ENCODE peak calls at places on chromosomes 3 and 15, in eight cellular contexts. One of them, this sample, is unnamed.

GRCh38 chr3:33758874-33759273 is 39.6 kb upstream of the PDCD6IP start:
- DNase-seq in thoracic aorta: no peak
- DNase-seq in GM06990: no peak
- DNase-seq in MM.1S: no peak
- DNase-seq in AG09309: no peak
- DNase-seq in cardiac muscle cell: no peak
- DNase-seq in stomach: no peak
- DNase-seq in NB4: no peak
- DNase-seq in this sample: no peak

GRCh38 chr15:73870700-73871408 is 2.5 kb upstream of the TBC1D21 start:
- DNase-seq in NB4: no peak
- DNase-seq in cardiac muscle cell: peak; percentile 54
- DNase-seq in thoracic aorta: no peak
- DNase-seq in stomach: peak; percentile 89
- DNase-seq in GM06990: no peak
- DNase-seq in AG09309: no peak
- DNase-seq in MM.1S: no peak
- DNase-seq in this sample: peak; percentile 58

GRCh38 chr3:4948395-4948794 is 30.8 kb upstream of the BHLHE40 start:
- DNase-seq in MM.1S: no peak
- DNase-seq in GM06990: no peak
- DNase-seq in thoracic aorta: no peak
- DNase-seq in NB4: no peak
- DNase-seq in cardiac muscle cell: no peak
- DNase-seq in stomach: no peak
- DNase-seq in AG09309: no peak
- DNase-seq in this sample: no peak

GRCh38 chr3:35422826-35423601 is 216.3 kb upstream of the ARPP21 start:
- DNase-seq in thoracic aorta: no peak
- DNase-seq in cardiac muscle cell: no peak
- DNase-seq in NB4: no peak
- DNase-seq in MM.1S: no peak
- DNase-seq in AG09309: no peak
- DNase-seq in GM06990: no peak
- DNase-seq in stomach: no peak
- DNase-seq in this sample: no peak

GRCh38 chr15:101042320-101042719 is 123.2 kb downstream of the LRRK1 start:
- DNase-seq in cardiac muscle cell: no peak
- DNase-seq in MM.1S: no peak
- DNase-seq in AG09309: no peak
- DNase-seq in GM06990: no peak
- DNase-seq in stomach: peak; percentile 8
- DNase-seq in NB4: no peak
- DNase-seq in thoracic aorta: no peak
- DNase-seq in this sample: no peak

GRCh38 chr3:151439652-151440125 is 21.2 kb downstream of the IGSF10 start:
- DNase-seq in NB4: peak; percentile 76
- DNase-seq in MM.1S: peak; percentile 64
- DNase-seq in cardiac muscle cell: peak; percentile 66
- DNase-seq in stomach: no peak
- DNase-seq in AG09309: peak; percentile 61
- DNase-seq in thoracic aorta: no peak
- DNase-seq in GM06990: no peak
- DNase-seq in this sample: no peak

GRCh38 chr15:97745481-97746071 is 214.9 kb upstream of the ARRDC4 start:
- DNase-seq in GM06990: no peak
- DNase-seq in stomach: peak; percentile 32
- DNase-seq in thoracic aorta: no peak
- DNase-seq in cardiac muscle cell: peak; percentile 53
- DNase-seq in NB4: peak; percentile 67
- DNase-seq in MM.1S: peak; percentile 45
- DNase-seq in AG09309: no peak
- DNase-seq in this sample: no peak

GRCh38 chr3:100333051-100333450 is 1.5 kb upstream of the NIT2 start:
- DNase-seq in MM.1S: no peak
- DNase-seq in GM06990: no peak
- DNase-seq in NB4: peak; percentile 15
- DNase-seq in cardiac muscle cell: no peak
- DNase-seq in stomach: no peak
- DNase-seq in thoracic aorta: no peak
- DNase-seq in AG09309: no peak
- DNase-seq in this sample: no peak

GRCh38 chr3:19348929-19349564 is 200.7 kb downstream of the KCNH8 start:
- DNase-seq in AG09309: no peak
- DNase-seq in GM06990: no peak
- DNase-seq in thoracic aorta: no peak
- DNase-seq in NB4: peak; percentile 29
- DNase-seq in MM.1S: peak; percentile 40
- DNase-seq in stomach: no peak
- DNase-seq in cardiac muscle cell: peak; percentile 50
- DNase-seq in this sample: no peak

GRCh38 chr3:11696054-11696453 is 52.3 kb upstream of the VGLL4 start:
- DNase-seq in thoracic aorta: no peak
- DNase-seq in AG09309: no peak
- DNase-seq in MM.1S: no peak
- DNase-seq in cardiac muscle cell: no peak
- DNase-seq in NB4: no peak
- DNase-seq in stomach: no peak
- DNase-seq in GM06990: no peak
- DNase-seq in this sample: no peak

GRCh38 chr3:63832395-63832794 is 13.3 kb downstream of the C3orf49 start:
- DNase-seq in stomach: no peak
- DNase-seq in NB4: no peak
- DNase-seq in cardiac muscle cell: no peak
- DNase-seq in AG09309: no peak
- DNase-seq in thoracic aorta: no peak
- DNase-seq in MM.1S: no peak
- DNase-seq in GM06990: no peak
- DNase-seq in this sample: no peak

GRCh38 chr3:49805367-49805782 is 2.3 kb downstream of the INKA1 start:
- DNase-seq in thoracic aorta: peak; percentile 74
- DNase-seq in NB4: peak; percentile 99
- DNase-seq in MM.1S: no peak
- DNase-seq in GM06990: peak; percentile 60
- DNase-seq in AG09309: peak; percentile 86
- DNase-seq in stomach: peak; percentile 83
- DNase-seq in cardiac muscle cell: peak; percentile 30
- DNase-seq in this sample: peak; percentile 79

GRCh38 chr3:188507244-188507720 is 353.3 kb downstream of the LPP start:
- DNase-seq in AG09309: peak; percentile 91
- DNase-seq in NB4: peak; percentile 25
- DNase-seq in stomach: no peak
- DNase-seq in thoracic aorta: no peak
- DNase-seq in MM.1S: no peak
- DNase-seq in GM06990: no peak
- DNase-seq in cardiac muscle cell: peak; percentile 25
- DNase-seq in this sample: peak; percentile 44

GRCh38 chr15:98292442-98293240 is 332.1 kb downstream of the ARRDC4 start:
- DNase-seq in cardiac muscle cell: peak; percentile 70
- DNase-seq in stomach: peak; percentile 38
- DNase-seq in NB4: peak; percentile 60
- DNase-seq in GM06990: peak; percentile 17
- DNase-seq in thoracic aorta: no peak
- DNase-seq in MM.1S: peak; percentile 64
- DNase-seq in AG09309: no peak
- DNase-seq in this sample: no peak

GRCh38 chr15:62469478-62469873 is 304.4 kb upstream of the C2CD4B start:
- DNase-seq in NB4: no peak
- DNase-seq in cardiac muscle cell: no peak
- DNase-seq in stomach: no peak
- DNase-seq in thoracic aorta: no peak
- DNase-seq in AG09309: no peak
- DNase-seq in MM.1S: no peak
- DNase-seq in GM06990: no peak
- DNase-seq in this sample: no peak

GRCh38 chr3:37935756-37936666 is 54.6 kb upstream of the VILL start:
- DNase-seq in cardiac muscle cell: peak; percentile 48
- DNase-seq in stomach: peak; percentile 52
- DNase-seq in AG09309: peak; percentile 93
- DNase-seq in thoracic aorta: no peak
- DNase-seq in MM.1S: no peak
- DNase-seq in NB4: no peak
- DNase-seq in GM06990: no peak
- DNase-seq in this sample: no peak

GRCh38 chr15:92471263-92471662 is 77.6 kb downstream of the ST8SIA2 start:
- DNase-seq in thoracic aorta: no peak
- DNase-seq in AG09309: no peak
- DNase-seq in stomach: no peak
- DNase-seq in NB4: no peak
- DNase-seq in GM06990: no peak
- DNase-seq in MM.1S: no peak
- DNase-seq in cardiac muscle cell: no peak
- DNase-seq in this sample: no peak

GRCh38 chr15:100308222-100309007 is 33.4 kb downstream of the ADAMTS17 start:
- DNase-seq in MM.1S: no peak
- DNase-seq in GM06990: no peak
- DNase-seq in cardiac muscle cell: no peak
- DNase-seq in NB4: peak; percentile 55
- DNase-seq in stomach: no peak
- DNase-seq in AG09309: no peak
- DNase-seq in thoracic aorta: no peak
- DNase-seq in this sample: no peak

GRCh38 chr3:167151671-167152070 is 228.4 kb downstream of the ZBBX start:
- DNase-seq in NB4: no peak
- DNase-seq in thoracic aorta: no peak
- DNase-seq in AG09309: no peak
- DNase-seq in cardiac muscle cell: no peak
- DNase-seq in GM06990: no peak
- DNase-seq in stomach: no peak
- DNase-seq in MM.1S: peak; percentile 42
- DNase-seq in this sample: no peak

GRCh38 chr3:66039590-66039887 is 821 bp upstream of the MAGI1 start:
- DNase-seq in cardiac muscle cell: peak; percentile 61
- DNase-seq in stomach: peak; percentile 58
- DNase-seq in NB4: no peak
- DNase-seq in AG09309: no peak
- DNase-seq in GM06990: peak; percentile 23
- DNase-seq in MM.1S: no peak
- DNase-seq in thoracic aorta: no peak
- DNase-seq in this sample: peak; percentile 64

GRCh38 chr15:92599394-92599970 is 56.1 kb downstream of the FAM174B start:
- DNase-seq in NB4: no peak
- DNase-seq in thoracic aorta: no peak
- DNase-seq in cardiac muscle cell: no peak
- DNase-seq in AG09309: peak; percentile 28
- DNase-seq in MM.1S: no peak
- DNase-seq in GM06990: no peak
- DNase-seq in stomach: no peak
- DNase-seq in this sample: no peak

GRCh38 chr3:125212096-125212508 is 446 bp downstream of the SLC12A8 start:
- DNase-seq in GM06990: no peak
- DNase-seq in MM.1S: no peak
- DNase-seq in stomach: no peak
- DNase-seq in cardiac muscle cell: peak; percentile 33
- DNase-seq in NB4: no peak
- DNase-seq in AG09309: no peak
- DNase-seq in thoracic aorta: no peak
- DNase-seq in this sample: no peak
- H3K4me3 ChIP-seq in GM06990: peak overlapping the region; percentile 56
- H3K4me3 ChIP-seq in MM.1S: peak overlapping the region; percentile 54
- H3K4me3 ChIP-seq in stomach: peak overlapping the region; percentile 60
- H3K4me3 ChIP-seq in cardiac muscle cell: peak overlapping the region; percentile 57
- H3K4me3 ChIP-seq in NB4: no peak overlapping the region
- H3K4me3 ChIP-seq in AG09309: peak overlapping the region; percentile 33
- H3K4me3 ChIP-seq in thoracic aorta: peak overlapping the region; percentile 70
- H3K4me3 ChIP-seq in this sample: peak overlapping the region; percentile 60

GRCh38 chr3:192212335-192212734 is 515.0 kb downstream of the FGF12 start:
- DNase-seq in AG09309: no peak
- DNase-seq in NB4: no peak
- DNase-seq in thoracic aorta: no peak
- DNase-seq in GM06990: no peak
- DNase-seq in stomach: no peak
- DNase-seq in MM.1S: no peak
- DNase-seq in cardiac muscle cell: no peak
- DNase-seq in this sample: no peak
- TF ChIP-seq CTCF in AG09309: no peak
- TF ChIP-seq CTCF in NB4: no peak
- TF ChIP-seq CTCF in thoracic aorta: no peak
- TF ChIP-seq CTCF in GM06990: peak; percentile 27
- TF ChIP-seq CTCF in stomach: no peak
- TF ChIP-seq CTCF in MM.1S: peak; percentile 19
- TF ChIP-seq CTCF in cardiac muscle cell: no peak
- TF ChIP-seq CTCF in this sample: no peak

GRCh38 chr15:39657181-39657580 is 76.3 kb downstream of the THBS1 start:
- DNase-seq in NB4: no peak
- DNase-seq in stomach: no peak
- DNase-seq in thoracic aorta: no peak
- DNase-seq in AG09309: no peak
- DNase-seq in GM06990: no peak
- DNase-seq in MM.1S: no peak
- DNase-seq in cardiac muscle cell: no peak
- DNase-seq in this sample: no peak
- H3K4me3 ChIP-seq in NB4: no peak overlapping the region
- H3K4me3 ChIP-seq in stomach: no peak overlapping the region
- H3K4me3 ChIP-seq in thoracic aorta: no peak overlapping the region
- H3K4me3 ChIP-seq in AG09309: no peak overlapping the region
- H3K4me3 ChIP-seq in GM06990: no peak overlapping the region
- H3K4me3 ChIP-seq in MM.1S: no peak overlapping the region
- H3K4me3 ChIP-seq in cardiac muscle cell: no peak overlapping the region
- H3K4me3 ChIP-seq in this sample: no peak overlapping the region

GRCh38 chr3:148366743-148367410 is 330.8 kb upstream of the AGTR1 start:
- DNase-seq in MM.1S: peak; percentile 20
- DNase-seq in NB4: no peak
- DNase-seq in cardiac muscle cell: no peak
- DNase-seq in stomach: no peak
- DNase-seq in GM06990: no peak
- DNase-seq in AG09309: no peak
- DNase-seq in thoracic aorta: no peak
- DNase-seq in this sample: no peak
- TF ChIP-seq CTCF in MM.1S: peak; percentile 31
- TF ChIP-seq CTCF in NB4: no peak
- TF ChIP-seq CTCF in cardiac muscle cell: no peak
- TF ChIP-seq CTCF in stomach: no peak
- TF ChIP-seq CTCF in GM06990: peak; percentile 22
- TF ChIP-seq CTCF in AG09309: no peak
- TF ChIP-seq CTCF in thoracic aorta: no peak
- TF ChIP-seq CTCF in this sample: no peak

This sample was measured in lower lobe of right lung.